ENCODE peak calls at places on chromosome 6, in eight cellular contexts. H is NCI-H1436, V is K562, R is RWPE1, W is stromal cell of bone marrow, P is HFF-Myc, M is esophagus squamous epithelium, O is spleen. G is an unnamed sample.

GRCh38 chr6:167676000-167676665 is 150.6 kb upstream of the AFDN start:
- DNase-seq in H (no peak), W (no peak), P (no peak), M (no peak), O (no peak), V (no peak), R (no peak), G (no peak)

GRCh38 chr6:79422666-79423065 is 114.6 kb downstream of the LCA5 start:
- DNase-seq in P (no peak), H (no peak), M (no peak), V (no peak), O (no peak), R (no peak), W (no peak), G (no peak)

GRCh38 chr6:4672772-4673171 is 103.4 kb upstream of the CDYL start:
- DNase-seq in R (no peak), V (no peak), P (no peak), M (no peak), O (no peak), W (peak; percentile 46), H (no peak), G (peak; percentile 32)

GRCh38 chr6:2563635-2564034 is 187.1 kb downstream of the MYLK4 start:
- DNase-seq in R (no peak), M (no peak), V (no peak), O (no peak), P (no peak), H (no peak), W (peak; percentile 43), G (no peak)

GRCh38 chr6:39804666-39805065 is 12.5 kb downstream of the DAAM2 start:
- DNase-seq in V (no peak), O (no peak), M (no peak), H (no peak), R (no peak), W (peak; percentile 51), P (peak; percentile 57), G (peak; percentile 50)

GRCh38 chr6:169804427-169804826 is 53.0 kb downstream of the ERMARD start:
- DNase-seq in V (no peak), R (no peak), P (no peak), O (no peak), H (no peak), M (no peak), W (no peak), G (no peak)

GRCh38 chr6:160992323-160993314 is 1.1 kb downstream of the MAP3K4 start:
- DNase-seq in V (peak; percentile 76), M (no peak), R (peak; percentile 56), P (peak; percentile 60), H (peak; percentile 66), W (peak; percentile 61), O (no peak), G (no peak)

GRCh38 chr6:130239755-130240154 is 17.0 kb upstream of the SAMD3 start:
- DNase-seq in W (no peak), H (no peak), O (no peak), R (no peak), V (no peak), M (no peak), P (no peak), G (no peak)

GRCh38 chr6:118372413-118372812 is 175.7 kb upstream of the PLN start:
- DNase-seq in V (no peak), O (no peak), R (no peak), M (no peak), W (peak; percentile 33), H (no peak), P (no peak), G (no peak)

GRCh38 chr6:21533678-21534077 is 59.9 kb upstream of the SOX4 start:
- DNase-seq in H (no peak), V (no peak), R (no peak), W (peak; percentile 33), P (no peak), M (no peak), O (no peak), G (no peak)

GRCh38 chr6:79646006-79646405 is 14.9 kb downstream of the SH3BGRL2 start:
- DNase-seq in V (no peak), R (no peak), W (no peak), M (no peak), P (no peak), O (no peak), H (no peak), G (no peak)

GRCh38 chr6:103079867-103080266 is 1686.4 kb downstream of the GRIK2 start:
- DNase-seq in V (no peak), O (no peak), H (no peak), P (no peak), M (no peak), W (no peak), R (no peak), G (no peak)

GRCh38 chr6:104689551-104690205 is 170.0 kb downstream of the HACE1 start:
- DNase-seq in V (no peak), P (no peak), R (no peak), W (peak; percentile 17), M (no peak), H (no peak), O (no peak), G (no peak)

GRCh38 chr6:6564154-6564553 is 24.4 kb upstream of the LY86 start:
- DNase-seq in M (no peak), P (no peak), R (no peak), W (no peak), V (no peak), O (no peak), H (no peak), G (no peak)

GRCh38 chr6:132797975-132798819 is at the start of gene SLC18B1:
- DNase-seq in H (peak; percentile 27), V (peak; percentile 80), P (no peak), R (peak; percentile 60), O (peak; percentile 92), M (no peak), W (no peak), G (no peak)

GRCh38 chr6:68655028-68655427 is 19.9 kb downstream of the ADGRB3 start:
- DNase-seq in V (no peak), H (no peak), O (no peak), M (no peak), R (no peak), W (no peak), P (no peak), G (no peak)

GRCh38 chr6:138107752-138108592 is 753 bp upstream of the PERP start:
- DNase-seq in O (no peak), P (no peak), V (peak; percentile 45), R (peak; percentile 53), W (no peak), H (no peak), M (no peak), G (no peak)

GRCh38 chr6:143232849-143233248 is 172.2 kb downstream of the AIG1 start:
- DNase-seq in R (peak; percentile 30), O (no peak), V (peak; percentile 65), W (no peak), M (no peak), P (no peak), H (no peak), G (no peak)

GRCh38 chr6:45305546-45305945 is 22.6 kb upstream of the RUNX2 start:
- DNase-seq in W (no peak), H (no peak), V (no peak), R (no peak), P (no peak), M (no peak), O (no peak), G (no peak)

GRCh38 chr6:28922004-28922840 is 1.6 kb downstream of the TRIM27 start:
- DNase-seq in R (peak; percentile 85), V (peak; percentile 70), P (no peak), H (no peak), O (no peak), M (no peak), W (no peak), G (no peak)

GRCh38 chr6:53065266-53066058 is at the start of gene FBXO9:
- DNase-seq in P (no peak), M (peak; percentile 30), H (peak; percentile 59), R (peak; percentile 57), O (peak; percentile 96), W (no peak), V (peak; percentile 84), G (no peak)

GRCh38 chr6:36973647-36974046 is 12.3 kb downstream of the MTCH1 start:
- DNase-seq in R (no peak), O (peak; percentile 24), M (no peak), W (no peak), V (no peak), H (no peak), P (no peak), G (no peak)